ENCODE peak calls at places on chromosome 1, in five cellular contexts. G is H9, L is fibroblast of lung, H is endothelial cell of umbilical vein, P is PC-3. F is an unnamed sample.

GRCh38 chr1:207996632-207997031 is 85.7 kb upstream of the CD34 start:
- DNase-seq in G (no peak), P (no peak), H (no peak), L (no peak), F (no peak)

GRCh38 chr1:16006552-16007485 is 2.8 kb downstream of the SRARP start:
- DNase-seq in P (peak; percentile 46), G (peak; percentile 31), L (peak; percentile 17), H (no peak), F (no peak)

GRCh38 chr1:153545067-153546055 is at the start of gene S100A4:
- DNase-seq in H (peak; percentile 91), P (peak; percentile 99), G (peak; percentile 97), L (peak; percentile 94), F (peak; percentile 89)

GRCh38 chr1:209613351-209614150 is 30.0 kb downstream of the CAMK1G start:
- DNase-seq in L (no peak), G (no peak), H (no peak), P (no peak), F (no peak)

GRCh38 chr1:62437273-62437945 is 560 bp downstream of the USP1 start:
- DNase-seq in G (no peak), P (no peak), L (peak; percentile 23), H (no peak), F (no peak)

GRCh38 chr1:24572301-24572700 is 16.4 kb downstream of the NCMAP start:
- DNase-seq in L (no peak), P (no peak), G (no peak), H (no peak), F (no peak)

GRCh38 chr1:77347646-77348045 is 65.8 kb downstream of the AK5 start:
- DNase-seq in H (peak; percentile 13), P (peak; percentile 86), G (no peak), L (peak; percentile 64), F (peak; percentile 90)

GRCh38 chr1:183022202-183023145 is 746 bp upstream of the LAMC1 start:
- DNase-seq in P (peak; percentile 93), H (peak; percentile 99), L (peak; percentile 99), G (peak; percentile 87), F (peak; percentile 95)

GRCh38 chr1:19166066-19166465 is 44.0 kb downstream of the UBR4 start:
- DNase-seq in P (no peak), G (no peak), L (no peak), H (no peak), F (no peak)

GRCh38 chr1:163227126-163227525 is 24.4 kb upstream of the RGS5 start:
- DNase-seq in P (no peak), H (no peak), G (no peak), L (peak; percentile 7), F (no peak)

GRCh38 chr1:241848680-241849344 is 808 bp downstream of the EXO1 start:
- DNase-seq in P (no peak), H (no peak), L (no peak), G (no peak), F (no peak)

GRCh38 chr1:234609528-234610042 is 393 bp downstream of the IRF2BP2 start:
- DNase-seq in L (no peak), H (no peak), P (no peak), G (no peak), F (no peak)

GRCh38 chr1:245378352-245379144 is 223.8 kb downstream of the KIF26B start:
- DNase-seq in P (no peak), L (no peak), H (no peak), G (peak; percentile 46), F (no peak)

GRCh38 chr1:1959840-1960479 is 40.9 kb upstream of the TMEM52 start:
- DNase-seq in L (peak; percentile 67), H (peak; percentile 55), P (peak; percentile 98), G (peak; percentile 95), F (peak; percentile 37)

GRCh38 chr1:1960480-1961196 is 41.6 kb upstream of the TMEM52 start:
- DNase-seq in P (no peak), G (no peak), H (no peak), L (no peak), F (no peak)

GRCh38 chr1:1964811-1965210 is 38.8 kb downstream of the CFAP74 start:
- DNase-seq in L (no peak), H (no peak), P (no peak), G (no peak), F (no peak)

GRCh38 chr1:1963570-1963969 is 40.0 kb downstream of the CFAP74 start:
- DNase-seq in H (no peak), P (no peak), L (no peak), G (no peak), F (no peak)

DNA sequence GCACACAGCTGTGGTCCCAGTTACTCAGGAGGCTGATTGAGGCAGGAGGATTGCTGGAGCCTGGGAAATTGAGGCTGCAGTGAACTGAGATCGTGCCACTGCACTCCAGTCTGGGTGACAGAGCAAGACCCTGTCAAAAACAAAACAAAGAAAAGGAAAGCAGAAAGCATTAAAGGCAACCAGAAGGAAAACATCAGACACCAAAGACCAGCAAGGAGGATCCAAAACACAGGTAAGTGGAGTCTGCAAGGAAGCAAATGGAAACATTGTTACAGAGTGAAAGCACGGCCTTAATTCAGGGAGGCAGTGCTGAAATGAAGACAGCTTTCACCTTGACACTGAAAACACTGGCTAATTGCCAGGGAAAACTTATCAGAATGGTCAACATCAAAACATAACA is 40.8 kb downstream of the CFAP74 start:
- DNase-seq in P (no peak), H (no peak), G (no peak), L (no peak), F (no peak)
- H3K4me1 ChIP-seq in P (peaks cover 12% of the 10 kb centered on the region), H (no peaks in the 10 kb centered on the region), G (no peaks in the 10 kb centered on the region), L (no peaks in the 10 kb centered on the region), F (peaks cover 3% of the 10 kb centered on the region)

DNA sequence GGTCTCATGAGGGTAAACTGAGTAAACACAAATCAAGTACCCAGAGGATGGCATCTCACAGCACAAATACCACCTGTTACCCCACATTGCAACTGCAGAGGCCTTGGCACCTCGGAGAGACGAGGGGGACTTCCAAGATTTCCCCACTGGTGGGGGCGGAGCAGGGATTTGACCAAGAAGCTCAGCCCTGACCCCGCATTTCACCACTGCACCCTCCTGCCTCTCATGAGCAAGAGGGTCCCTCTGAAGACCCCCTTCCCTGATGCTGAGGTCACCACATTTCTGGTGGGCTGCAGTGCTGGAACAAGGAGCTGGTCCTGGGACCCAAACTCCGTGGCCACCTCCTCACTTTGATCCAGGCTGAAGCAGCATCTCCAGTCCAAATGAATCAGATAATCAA is 342.4 kb downstream of the NPHP4 start:
- DNase-seq in H (no peak), P (no peak), L (no peak), G (no peak), F (no peak)
- H3K27ac ChIP-seq in H (no peak overlapping the region), P (no peak overlapping the region), L (no peak overlapping the region), G (no peak overlapping the region), F (no peak overlapping the region)

DNA sequence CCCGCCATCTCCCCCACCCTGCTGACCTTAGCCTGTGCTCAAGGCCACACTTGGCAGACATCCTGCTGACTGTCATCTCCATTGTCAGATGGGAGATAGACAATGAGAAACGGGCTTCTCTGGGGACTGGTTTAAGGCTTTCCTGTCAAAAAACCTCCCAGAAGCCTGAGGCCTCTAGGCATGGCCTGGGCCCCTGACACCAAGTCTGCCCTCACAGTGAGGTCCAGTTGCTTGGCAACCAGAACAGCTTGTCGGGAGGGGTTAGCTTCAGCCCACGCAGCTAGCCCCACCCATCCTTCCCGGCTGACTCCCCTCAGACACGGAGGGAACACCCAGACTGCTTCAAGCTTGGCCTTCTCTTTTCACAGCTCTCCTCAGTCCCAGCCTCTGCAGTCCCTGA is 11.0 kb downstream of the PLEKHA6 start:
- DNase-seq in G (no peak), H (peak; percentile 35), P (no peak), L (peak; percentile 86), F (peak; percentile 49)
- H2AFZ ChIP-seq in G (no peak overlapping the region), H (no peak overlapping the region), P (no peak overlapping the region), L (peak overlapping the region; percentile 39), F (peak overlapping the region; percentile 5)

DNA sequence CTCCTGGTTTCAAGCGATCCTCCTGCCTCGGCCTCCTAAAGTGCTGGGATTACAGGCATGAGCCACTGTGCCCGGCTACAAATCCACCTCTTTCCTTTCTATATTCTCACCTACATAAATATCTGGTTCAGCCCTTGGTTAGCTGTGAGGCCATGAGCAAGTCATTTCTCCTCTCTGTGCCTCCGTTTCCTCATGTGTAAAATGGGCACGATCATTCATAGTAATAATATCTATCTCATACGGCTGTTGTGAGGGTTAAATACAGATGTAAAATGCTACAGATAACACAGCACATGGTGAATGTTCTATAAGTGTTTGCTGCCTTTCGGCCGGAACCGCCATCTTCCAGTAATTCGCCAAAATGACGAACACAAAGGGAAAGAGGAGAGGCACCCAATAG is 29.4 kb downstream of the HSPG2 start:
- DNase-seq in L (no peak), P (no peak), H (peak; percentile 30), G (no peak), F (no peak)
- H3K4me1 ChIP-seq in L (peaks cover 29% of the 10 kb centered on the region), P (no peaks in the 10 kb centered on the region), H (peaks cover 92% of the 10 kb centered on the region), G (peaks cover 3% of the 10 kb centered on the region), F (peaks cover 40% of the 10 kb centered on the region)

DNA sequence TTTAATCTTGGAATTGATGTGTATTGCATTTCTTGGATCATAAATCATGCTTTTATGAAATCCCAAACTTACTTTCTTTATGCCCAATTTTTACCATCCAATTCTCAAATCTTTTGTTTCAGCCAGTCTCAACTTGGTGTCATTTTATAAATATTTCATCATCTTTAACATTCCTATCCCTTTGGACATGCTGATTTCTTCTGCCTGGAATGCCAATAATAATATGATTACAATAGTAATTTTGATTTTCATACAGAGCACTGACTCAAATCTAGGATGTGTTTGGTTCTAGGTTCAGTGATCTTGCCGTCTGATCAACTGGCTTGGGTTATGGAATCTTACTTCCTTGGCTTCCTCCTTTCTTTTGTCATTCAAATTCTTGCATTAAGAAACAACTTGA is 12.8 kb downstream of the RRP15 start:
- DNase-seq in H (no peak), L (no peak), P (peak; percentile 30), G (no peak), F (no peak)
- H3K27ac ChIP-seq in H (no peak overlapping the region), L (no peak overlapping the region), P (no peak overlapping the region), G (peak overlapping the region; percentile 25), F (no peak overlapping the region)

DNA sequence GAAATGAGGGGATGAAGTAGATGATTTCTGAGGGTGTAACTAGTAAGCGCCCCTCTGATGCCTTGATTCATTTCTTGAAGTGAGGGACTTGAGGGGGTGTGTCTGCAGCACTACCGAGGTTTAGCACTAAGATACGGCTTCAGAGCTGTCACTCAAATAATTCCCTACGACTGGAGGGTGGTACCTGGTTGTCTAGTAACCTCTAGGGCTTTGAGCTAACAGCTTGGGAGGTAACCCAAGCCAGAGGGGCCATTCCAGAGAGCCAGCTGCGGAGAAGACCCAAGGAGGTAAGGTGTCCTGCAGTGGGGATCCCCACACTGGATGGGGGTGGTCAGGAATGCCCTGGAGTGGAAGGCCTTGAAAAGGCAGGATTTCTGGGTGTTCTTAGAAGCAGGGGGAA is at the start of gene TTC24:
- DNase-seq in G (no peak), P (no peak), H (no peak), L (no peak), F (no peak)
- H2AFZ ChIP-seq in G (no peak within 1 kb of the TSS), P (no peak within 1 kb of the TSS), H (no peak within 1 kb of the TSS), L (no peak within 1 kb of the TSS), F (no peak within 1 kb of the TSS)

F was measured in astrocyte.